ENCODE peak calls at places on chromosomes 11 and 22, in five cellular contexts. E, O, J, D and N are unnamed samples.

GRCh38 chr11:73907191-73907590 is 30.4 kb downstream of the PAAF1 start:
- DNase-seq in E (no peak), O (no peak), J (no peak), D (no peak), N (peak; percentile 23)

GRCh38 chr11:68651985-68652682 is 32.2 kb upstream of the GAL start:
- DNase-seq in E (no peak), O (no peak), J (no peak), D (no peak), N (no peak)

GRCh38 chr11:783581-784015 is 6.3 kb downstream of the CEND1 start:
- DNase-seq in E (peak; percentile 79), O (peak; percentile 95), J (peak; percentile 85), D (peak; percentile 89), N (peak; percentile 83)

GRCh38 chr11:24064309-24064903 is 432.4 kb upstream of the LUZP2 start:
- DNase-seq in E (no peak), O (no peak), J (no peak), D (no peak), N (no peak)

GRCh38 chr11:17512101-17512500 is 32.1 kb downstream of the USH1C start:
- DNase-seq in E (no peak), O (no peak), J (no peak), D (no peak), N (no peak)

GRCh38 chr11:36265793-36266628 is 23.2 kb downstream of the COMMD9 start:
- DNase-seq in E (peak; percentile 74), O (peak; percentile 59), J (peak; percentile 26), D (peak; percentile 74), N (peak; percentile 60)

GRCh38 chr11:87394924-87395323 is 357.2 kb downstream of the TMEM135 start:
- DNase-seq in E (no peak), O (no peak), J (no peak), D (no peak), N (no peak)

GRCh38 chr11:124872280-124872679 is 7.0 kb downstream of the ROBO3 start:
- DNase-seq in E (no peak), O (no peak), J (no peak), D (no peak), N (no peak)

GRCh38 chr11:86291466-86292262 is 10.4 kb upstream of the HIKESHI start:
- DNase-seq in E (no peak), O (peak; percentile 29), J (peak; percentile 12), D (peak; percentile 64), N (peak; percentile 64)

GRCh38 chr11:32426819-32427615 is 8.3 kb downstream of the WT1 start:
- DNase-seq in E (peak; percentile 94), O (no peak), J (no peak), D (peak; percentile 45), N (peak; percentile 78)

GRCh38 chr22:40396882-40397281 is 26.5 kb downstream of the SGSM3 start:
- DNase-seq in E (no peak), O (no peak), J (peak; percentile 94), D (no peak), N (peak; percentile 91)

DNA sequence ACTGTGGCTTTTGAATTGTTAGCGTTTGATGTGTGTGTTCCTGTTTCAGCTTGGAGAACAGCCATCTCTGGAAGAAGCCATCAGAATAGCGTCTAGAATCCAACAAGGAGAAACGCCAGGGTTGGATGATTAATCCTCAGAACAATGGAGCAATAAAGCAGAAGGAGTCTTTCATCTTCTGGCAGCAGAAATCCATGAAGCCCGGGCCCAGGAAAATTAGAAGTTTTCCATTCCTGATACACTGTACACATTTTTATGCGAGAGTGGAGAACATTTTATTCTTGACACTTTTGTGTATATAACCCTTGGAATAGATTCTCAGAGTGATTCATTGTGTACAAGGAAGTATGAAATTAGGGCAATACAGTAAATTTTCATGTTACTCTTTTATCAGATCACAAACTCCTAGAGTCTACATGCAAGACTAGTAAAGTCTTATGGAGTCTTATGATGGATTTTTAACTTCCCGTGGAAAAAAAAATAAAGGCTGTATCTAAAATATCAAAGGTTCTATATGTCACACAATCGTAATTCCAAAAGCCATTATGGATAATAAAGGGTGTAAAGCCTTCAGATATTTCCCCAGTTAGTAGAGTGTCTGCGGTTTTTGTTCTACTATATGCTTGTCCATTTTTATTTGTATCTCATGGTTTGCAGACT is 45.9 kb upstream of the WEE1 start:
- DNase-seq in E (no peak), O (no peak), J (peak; percentile 71), D (no peak), N (peak; percentile 96)
- H3K4me3 ChIP-seq in E (no peak overlapping the region), O (no peak overlapping the region), J (no peak overlapping the region), D (no peak overlapping the region), N (no peak overlapping the region)

GRCh38 chr22:31399211-31400022 is at the start of gene DRG1:
- DNase-seq in E (peak; percentile 98), O (peak; percentile 98), J (peak; percentile 95), D (peak; percentile 97), N (peak; percentile 96)
- TF ChIP-seq CTCF in E (no peak), O (no peak), J (peak; percentile 64), D (no peak), N (no peak)

GRCh38 chr11:75981546-75981945 is 166.5 kb downstream of the UVRAG start:
- DNase-seq in E (no peak), O (no peak), J (no peak), D (no peak), N (no peak)
- H3K4me3 ChIP-seq in E (no peak overlapping the region), O (no peak overlapping the region), J (no peak overlapping the region), D (peak overlapping the region; percentile 66), N (no peak overlapping the region)

GRCh38 chr11:4926607-4927006 is 2.5 kb upstream of the OR51G1 start:
- DNase-seq in E (no peak), O (no peak), J (no peak), D (no peak), N (no peak)

GRCh38 chr11:4921796-4922195 is 2.3 kb downstream of the OR51G1 start:
- DNase-seq in E (no peak), O (no peak), J (no peak), D (no peak), N (no peak)

GRCh38 chr11:4924239-4924638 is at the start of gene OR51G1:
- DNase-seq in E (no peak), O (no peak), J (no peak), D (no peak), N (no peak)

GRCh38 chr11:4919250-4919649 is at the start of gene OR51G2:
- DNase-seq in E (no peak), O (no peak), J (no peak), D (no peak), N (no peak)

DNA sequence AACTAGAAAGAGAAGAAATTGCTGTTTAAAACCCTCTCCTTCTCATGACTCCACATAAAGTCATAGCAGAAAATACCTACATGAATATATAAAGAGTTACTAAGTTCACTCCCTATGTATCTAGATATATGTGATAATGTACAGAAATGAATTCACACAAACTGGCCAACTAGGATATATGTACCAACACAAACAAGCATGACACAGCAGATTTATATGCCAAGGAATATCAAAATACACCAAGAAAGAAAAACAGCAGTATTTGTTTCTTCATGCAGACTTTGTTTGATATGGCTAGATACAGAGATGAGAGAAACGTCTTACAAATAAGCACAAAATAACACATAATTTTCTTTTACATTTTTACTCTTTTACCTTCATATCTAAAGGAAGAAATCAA is 1.8 kb downstream of the OR51G1 start:
- DNase-seq in E (no peak), O (no peak), J (no peak), D (no peak), N (no peak)
- TF ChIP-seq CTCF in E (no peak), O (no peak), J (no peak), D (no peak), N (no peak)

DNA sequence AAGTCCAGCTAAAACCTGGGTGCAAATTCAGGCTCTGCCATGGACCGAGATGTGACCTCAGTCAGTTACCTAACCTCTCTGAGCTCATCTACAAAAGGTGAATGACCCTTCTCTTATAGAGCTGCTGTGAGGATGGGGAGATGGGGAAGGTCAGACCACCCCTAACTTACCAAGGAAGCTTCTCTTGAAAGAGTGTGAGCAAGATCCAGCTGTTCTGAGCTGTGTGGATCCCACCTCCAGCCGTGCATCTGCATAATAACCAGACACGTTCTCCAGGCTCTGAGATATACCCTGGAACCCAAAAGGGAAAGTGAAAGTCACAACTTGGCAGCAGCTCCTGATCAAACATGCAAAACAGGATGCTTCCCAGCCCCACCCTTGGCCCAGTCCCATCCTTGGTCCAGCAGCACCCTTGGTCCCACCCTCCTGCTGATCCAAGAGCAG is at the start of gene APOL3:
- DNase-seq in E (peak; percentile 72), O (no peak), J (peak; percentile 86), D (no peak), N (peak; percentile 73)
- H3K4me3 ChIP-seq in E (peak within 1 kb of the TSS; percentile 26), O (no peak within 1 kb of the TSS), J (peak within 1 kb of the TSS; percentile 19), D (no peak within 1 kb of the TSS), N (peak within 1 kb of the TSS; percentile 19)

DNA sequence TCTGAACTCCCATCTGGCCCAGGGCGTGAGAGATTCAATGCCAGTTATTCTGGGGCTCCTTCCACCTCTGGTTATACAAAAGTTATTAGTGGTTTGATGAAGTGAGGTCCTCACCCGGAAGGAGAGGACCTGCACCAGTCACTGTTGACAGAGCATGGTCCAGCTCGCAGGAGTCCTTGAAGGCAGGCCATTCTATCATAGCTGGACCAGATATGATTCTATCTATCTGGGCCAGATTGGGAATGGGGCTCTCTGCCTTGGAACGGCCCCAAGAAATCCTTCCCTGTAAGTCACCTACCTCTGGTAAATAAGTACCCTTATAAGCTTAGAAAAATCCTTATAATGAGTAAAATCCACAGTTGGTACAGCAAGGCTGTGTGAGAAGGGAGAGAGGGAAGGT is 50.7 kb downstream of the C11orf91 start:
- DNase-seq in E (no peak), O (no peak), J (no peak), D (no peak), N (no peak)
- TF ChIP-seq CTCF in E (no peak), O (no peak), J (no peak), D (no peak), N (no peak)